ENCODE peak calls at places on chromosome 19, in six cellular contexts. N, D, G, U, B and A are unnamed samples.

GRCh38 chr19:46714523-46715106 is 2.3 kb downstream of the PRKD2 start:
- DNase-seq in N (no peak), G (peak; percentile 71), D (peak; percentile 57), U (peak; percentile 66), B (peak; percentile 78), A (peak; percentile 23)

GRCh38 chr19:1244693-1245451 is 3.3 kb downstream of the ATP5F1D start:
- DNase-seq in G (no peak), B (peak; percentile 48), N (no peak), U (no peak), D (no peak), A (no peak)

GRCh38 chr19:55210120-55210493 is 806 bp upstream of the PTPRH start:
- DNase-seq in U (no peak), D (no peak), N (peak; percentile 98), G (no peak), B (no peak), A (no peak)

GRCh38 chr19:41249707-41250423 is 14.3 kb upstream of the HNRNPUL1 start:
- DNase-seq in U (no peak), N (peak; percentile 52), D (no peak), G (no peak), B (no peak), A (no peak)

GRCh38 chr19:39122934-39123731 is 2.5 kb upstream of the PAK4 start:
- DNase-seq in G (no peak), U (no peak), B (no peak), N (no peak), D (no peak), A (no peak)

GRCh38 chr19:12555456-12555930 is 4.2 kb upstream of the ZNF564 start:
- DNase-seq in B (peak; percentile 32), G (no peak), D (no peak), N (no peak), U (no peak), A (no peak)

GRCh38 chr19:49579947-49580263 is 451 bp downstream of the NOSIP start:
- DNase-seq in D (no peak), N (peak; percentile 15), U (no peak), B (no peak), G (no peak), A (no peak)

GRCh38 chr19:3817761-3818160 is 31.6 kb upstream of the MATK start:
- DNase-seq in G (no peak), N (no peak), B (no peak), U (no peak), D (no peak), A (no peak)